ENCODE peak calls at places on chromosomes 7 and 10, in four cellular contexts. W is right atrium auricular region, G is GM23338, T is sigmoid colon. A is an unnamed sample. For H3K36me3, the result is how much of the 10 kb centered on the place peaks cover.

GRCh38 chr7:84237533-84238173 is 43.1 kb upstream of the SEMA3A start:
- DNase-seq in G (no peak), W (no peak), T (no peak), A (no peak)

GRCh38 chr10:75035975-75036708 is 75.3 kb upstream of the SAMD8 start:
- DNase-seq in W (no peak), T (no peak), G (no peak), A (no peak)

GRCh38 chr10:104036518-104037260 is 49.0 kb downstream of the COL17A1 start:
- DNase-seq in G (no peak), W (peak), T (no peak), A (no peak)

GRCh38 chr7:22485189-22485588 is 14.8 kb downstream of the STEAP1B start:
- DNase-seq in W (no peak), T (no peak), G (no peak), A (no peak)

GRCh38 chr7:29564455-29565185 is 985 bp downstream of the PRR15 start:
- DNase-seq in W (peak), G (peak), T (peak), A (no peak)

GRCh38 chr7:94510582-94511456 is 1.2 kb downstream of the CASD1 start:
- DNase-seq in G (peak), T (no peak), W (no peak), A (no peak)

GRCh38 chr10:112793197-112793921 is 156.7 kb upstream of the TCF7L2 start:
- DNase-seq in G (no peak), W (peak), T (no peak), A (no peak)

GRCh38 chr10:22633528-22633927 is 80.8 kb downstream of the PIP4K2A start:
- DNase-seq in G (no peak), T (no peak), W (no peak), A (no peak)

GRCh38 chr7:102415685-102416225 is 17.6 kb upstream of the ORAI2 start:
- DNase-seq in W (no peak), G (no peak), T (no peak), A (no peak)

GRCh38 chr7:945556-946255 is 8.8 kb downstream of the ADAP1 start:
- DNase-seq in G (peak), W (no peak), T (peak), A (no peak)

GRCh38 chr7:39721919-39722597 is 98.7 kb downstream of the RALA start:
- DNase-seq in G (no peak), T (no peak), W (no peak), A (no peak)

GRCh38 chr7:69695998-69696657 is 97.9 kb downstream of the AUTS2 start:
- DNase-seq in G (no peak), T (no peak), W (no peak), A (no peak)

GRCh38 chr7:94529516-94529915 is 19.9 kb downstream of the CASD1 start:
- DNase-seq in G (no peak), W (no peak), T (no peak), A (no peak)

GRCh38 chr7:143000648-143001047 is 26.3 kb downstream of the OR9A2 start:
- DNase-seq in G (no peak), T (no peak), W (no peak), A (no peak)

GRCh38 chr7:144907577-144907976 is 71.7 kb upstream of the TPK1 start:
- DNase-seq in G (no peak), W (no peak), T (no peak), A (no peak)

GRCh38 chr7:47435889-47436312 is 146.0 kb downstream of the TNS3 start:
- DNase-seq in G (peak), T (peak), W (peak), A (no peak)

GRCh38 chr7:119256446-119257131 is 1016.4 kb upstream of the KCND2 start:
- DNase-seq in T (no peak), G (no peak), W (no peak), A (no peak)

GRCh38 chr10:81872206-81872605 is 2.8 kb upstream of the NRG3 start:
- DNase-seq in T (no peak), W (no peak), G (no peak), A (no peak)

GRCh38 chr7:107103369-107103768 is 58.9 kb downstream of the PRKAR2B start:
- DNase-seq in T (no peak), G (no peak), W (no peak), A (no peak)

GRCh38 chr7:110637252-110637651 is 453.7 kb upstream of the LRRN3 start:
- DNase-seq in W (no peak), T (no peak), G (no peak), A (no peak)

GRCh38 chr7:47945261-47946015 is 2.8 kb downstream of the PKD1L1 start:
- DNase-seq in T (peak), G (peak), W (peak), A (no peak)

GRCh38 chr7:116988363-116988989 is 35.2 kb downstream of the ST7 start:
- DNase-seq in T (no peak), G (no peak), W (no peak), A (no peak)

GRCh38 chr10:28737096-28737495 is 59.8 kb downstream of the BAMBI start:
- DNase-seq in W (no peak), G (no peak), T (no peak), A (no peak)

GRCh38 chr7:135980665-135981180 is 3.6 kb upstream of the MTPN start:
- DNase-seq in T (no peak), W (no peak), G (no peak), A (peak)

GRCh38 chr10:74077416-74077815 is 73.2 kb downstream of the AP3M1 start:
- DNase-seq in W (no peak), T (no peak), G (no peak), A (no peak)

GRCh38 chr10:24494777-24495176 is 228.9 kb downstream of the ARHGAP21 start:
- DNase-seq in W (no peak), T (no peak), G (peak), A (no peak)

GRCh38 chr7:81201188-81201587 is 282.3 kb upstream of the SEMA3C start:
- DNase-seq in W (no peak), T (no peak), G (no peak), A (no peak)

GRCh38 chr7:132255084-132255483 is 321.2 kb downstream of the PLXNA4 start:
- DNase-seq in G (no peak), T (no peak), W (no peak), A (no peak)

GRCh38 chr10:121911421-121911697 is 16.5 kb downstream of the ATE1 start:
- DNase-seq in T (no peak), G (no peak), W (no peak), A (no peak)
- H3K36me3 ChIP-seq in T (under half), G (under half), W (under half), A (under half)

DNA sequence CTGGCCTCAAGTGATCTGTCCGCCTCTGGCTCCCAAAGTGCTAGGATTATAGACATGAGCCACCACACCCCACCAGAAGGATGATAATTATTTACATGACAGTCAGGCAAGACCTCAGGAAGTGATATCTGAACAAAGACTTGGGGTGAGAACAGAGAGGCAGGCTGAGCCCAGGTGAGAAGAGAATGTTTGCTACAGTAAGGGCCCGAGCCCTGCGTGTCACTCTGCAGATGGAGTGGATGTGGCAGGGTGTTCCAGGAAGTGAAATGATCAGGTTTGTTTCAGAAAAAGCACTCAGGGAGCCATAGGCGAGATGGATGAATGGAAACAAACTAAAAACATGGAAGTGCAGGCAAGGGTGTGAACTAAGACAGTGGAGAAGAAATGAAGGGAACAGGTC is 22.2 kb downstream of the SFMBT2 start:
- DNase-seq in W (no peak), G (no peak), T (no peak), A (no peak)
- H3K27ac ChIP-seq in W (no peak), G (no peak), T (no peak), A (no peak)

GRCh38 chr10:119651514-119652327 is 541 bp downstream of the BAG3 start:
- DNase-seq in W (no peak), G (peak), T (peak), A (no peak)
- TF ChIP-seq CTCF in W (no peak), G (no peak), T (no peak), A (no peak)

DNA sequence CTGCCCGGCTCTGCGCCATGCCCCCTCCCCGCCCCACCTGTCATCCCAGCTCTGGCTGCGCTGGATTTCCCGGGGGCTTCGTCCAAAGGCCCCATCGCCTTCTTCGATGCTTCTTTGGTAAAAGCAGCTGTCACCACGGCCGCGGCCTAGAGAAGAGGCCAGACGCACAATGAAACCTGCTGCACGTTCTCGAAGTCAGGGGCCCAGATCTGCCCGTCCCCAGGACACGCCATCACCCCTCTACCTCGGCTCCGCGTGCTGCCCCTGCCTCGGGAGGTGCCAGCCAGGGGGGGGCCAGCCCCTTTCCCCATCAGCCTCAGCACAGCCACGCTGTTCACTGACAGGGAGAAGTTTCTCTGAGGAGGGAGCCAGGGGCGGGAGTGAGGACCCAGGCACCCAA is 6.8 kb downstream of the GIGYF1 start:
- DNase-seq in G (no peak), W (no peak), T (no peak), A (no peak)
- H3K36me3 ChIP-seq in G (under half), W (half or more), T (half or more), A (under half)

A was measured in esophagus squamous epithelium.